ENCODE peak calls at places on chromosome 14, in ten cellular contexts. L, K, P, G, A, E, H, C, Y and S are unnamed samples.

GRCh38 chr14:22502007-22502406 is 87.0 kb downstream of the DAD1 start:
- DNase-seq in P (no peak), Y (no peak), H (no peak), C (no peak), A (peak), L (no peak), E (no peak), K (no peak), G (no peak), S (no peak)

GRCh38 chr14:51463461-51463860 is 188.2 kb upstream of the FRMD6 start:
- DNase-seq in G (no peak), P (no peak), C (no peak), K (no peak), A (no peak), L (no peak), Y (no peak), E (no peak), H (no peak), S (no peak)

GRCh38 chr14:59728294-59728693 is 142.3 kb downstream of the RTN1 start:
- DNase-seq in E (no peak), G (no peak), C (peak), H (no peak), Y (no peak), P (no peak), K (no peak), L (no peak), A (no peak), S (no peak)

GRCh38 chr14:22494486-22495135 is 94.4 kb downstream of the DAD1 start:
- DNase-seq in P (no peak), Y (no peak), E (no peak), K (no peak), L (no peak), G (no peak), A (no peak), C (no peak), H (no peak), S (no peak)

GRCh38 chr14:65258391-65258790 is 154.1 kb upstream of the FUT8 start:
- DNase-seq in A (no peak), L (no peak), G (no peak), C (no peak), E (no peak), K (no peak), H (no peak), Y (peak), P (peak), S (no peak)

GRCh38 chr14:59507063-59507751 is 22.9 kb downstream of the JKAMP start:
- DNase-seq in A (no peak), K (peak), E (peak), L (peak), H (no peak), C (peak), G (peak), Y (peak), P (peak), S (no peak)

GRCh38 chr14:47044841-47045240 is 393.3 kb upstream of the RPL10L start:
- DNase-seq in C (no peak), P (no peak), G (no peak), K (peak), A (no peak), Y (no peak), L (no peak), E (no peak), H (no peak), S (no peak)

GRCh38 chr14:51240804-51241380 is 845 bp downstream of the TMX1 start:
- DNase-seq in Y (no peak), P (no peak), C (no peak), L (no peak), H (no peak), K (no peak), A (no peak), G (no peak), E (no peak), S (no peak)

GRCh38 chr14:22375321-22375930 is 213.6 kb downstream of the DAD1 start:
- DNase-seq in L (no peak), G (peak), P (peak), E (peak), C (peak), Y (peak), K (no peak), A (no peak), H (no peak), S (no peak)

GRCh38 chr14:89013098-89013504 is 188.7 kb downstream of the TTC8 start:
- DNase-seq in C (no peak), Y (peak), A (no peak), K (peak), L (peak), P (peak), E (no peak), G (peak), H (no peak), S (no peak)

GRCh38 chr14:103574104-103574503 is 11.3 kb downstream of the COA8 start:
- DNase-seq in H (no peak), C (no peak), G (no peak), L (no peak), K (no peak), E (no peak), A (no peak), P (no peak), Y (no peak), S (no peak)

GRCh38 chr14:69711471-69712216 is 55.3 kb upstream of the SRSF5 start:
- DNase-seq in G (no peak), C (no peak), A (peak), L (peak), P (no peak), K (no peak), H (no peak), E (no peak), Y (no peak), S (no peak)

GRCh38 chr14:93811020-93811419 is 22.7 kb upstream of the PRIMA1 start:
- DNase-seq in A (no peak), H (no peak), P (no peak), Y (no peak), K (no peak), E (no peak), G (no peak), C (no peak), L (no peak), S (no peak)

GRCh38 chr14:51167587-51168219 is 72.3 kb upstream of the TMX1 start:
- DNase-seq in H (no peak), A (no peak), L (no peak), K (no peak), Y (no peak), E (peak), P (no peak), C (no peak), G (no peak), S (no peak)

GRCh38 chr14:75437201-75438143 is 9.7 kb downstream of the JDP2 start:
- DNase-seq in G (no peak), P (no peak), A (no peak), Y (no peak), C (no peak), L (no peak), E (no peak), H (no peak), K (no peak), S (no peak)

GRCh38 chr14:75022655-75023054 is 19.9 kb downstream of the EIF2B2 start:
- DNase-seq in C (peak), Y (peak), G (peak), L (no peak), A (no peak), K (no peak), P (peak), E (no peak), H (no peak), S (no peak)

GRCh38 chr14:41303506-41303905 is 303.2 kb upstream of the LRFN5 start:
- DNase-seq in L (no peak), Y (no peak), A (no peak), G (no peak), K (no peak), C (no peak), E (no peak), H (no peak), P (no peak), S (no peak)

GRCh38 chr14:104855532-104856090 is 9.5 kb upstream of the CEP170B start:
- DNase-seq in H (peak), C (peak), E (no peak), A (no peak), G (no peak), L (no peak), Y (no peak), K (no peak), P (no peak), S (peak)

GRCh38 chr14:95500772-95501401 is 15.6 kb downstream of the SYNE3 start:
- DNase-seq in A (no peak), C (no peak), E (peak), P (peak), L (no peak), H (no peak), G (no peak), Y (no peak), K (peak), S (no peak)

GRCh38 chr14:73771848-73772705 is 57.9 kb upstream of the PNMA1 start:
- DNase-seq in G (peak), Y (peak), H (no peak), A (no peak), L (peak), E (no peak), C (peak), K (peak), P (no peak), S (peak)
- TF ChIP-seq CTCF in G (no peak), Y (peak), H (no peak), A (no peak), L (no peak), E (no peak), C (no peak), K (no peak), P (no peak), S (no peak)

GRCh38 chr14:32059702-32060101 is 17.4 kb upstream of the ARHGAP5 start:
- DNase-seq in H (no peak), K (no peak), A (no peak), E (no peak), P (no peak), G (no peak), L (no peak), Y (no peak), C (no peak), S (no peak)
- TF ChIP-seq EP300 in H (no peak), K (no peak), A (no peak), E (no peak), P (no peak), G (no peak), L (no peak), Y (no peak), C (no peak), S (no peak)

GRCh38 chr14:77026166-77026929 is 2.2 kb downstream of the IRF2BPL start:
- DNase-seq in P (peak), E (no peak), K (peak), Y (no peak), H (no peak), C (peak), G (no peak), L (no peak), A (peak), S (peak)

GRCh38 chr14:77028384-77029246 is at the start of gene IRF2BPL:
- DNase-seq in H (peak), G (peak), A (peak), L (peak), Y (peak), C (peak), E (peak), K (peak), P (peak), S (peak)

GRCh38 chr14:77025744-77026165 is 2.8 kb downstream of the IRF2BPL start:
- DNase-seq in C (peak), H (no peak), E (no peak), A (no peak), G (no peak), Y (no peak), P (peak), K (no peak), L (no peak), S (peak)

GRCh38 chr14:77026930-77027537 is 1.5 kb downstream of the IRF2BPL start:
- DNase-seq in E (no peak), L (no peak), C (peak), H (no peak), Y (no peak), A (peak), P (peak), K (peak), G (peak), S (peak)

GRCh38 chr14:77027538-77028383 is 747 bp downstream of the IRF2BPL start:
- DNase-seq in L (peak), P (peak), C (peak), E (no peak), Y (no peak), K (peak), G (peak), A (peak), H (peak), S (peak)
- TF ChIP-seq CTCF in L (peak), P (no peak), C (peak), E (peak), Y (peak), K (no peak), G (no peak), A (no peak), H (no peak), S (no peak)

GRCh38 chr14:58488550-58488949 is 61.0 kb downstream of the KIAA0586 start:
- DNase-seq in P (no peak), L (no peak), H (no peak), C (no peak), K (no peak), Y (no peak), G (no peak), A (no peak), E (no peak), S (no peak)
- TF ChIP-seq EP300 in P (no peak), L (no peak), H (no peak), C (no peak), K (no peak), Y (no peak), G (no peak), A (no peak), E (no peak), S (no peak)

GRCh38 chr14:63727231-63727735 is 582 bp downstream of the SGPP1 start:
- DNase-seq in K (peak), G (peak), E (no peak), Y (no peak), L (peak), A (peak), C (peak), H (peak), P (peak), S (peak)

GRCh38 chr14:63726499-63726898 is 1.4 kb downstream of the SGPP1 start:
- DNase-seq in A (no peak), L (no peak), E (no peak), C (no peak), Y (peak), G (no peak), P (no peak), K (no peak), H (no peak), S (no peak)

GRCh38 chr14:63725786-63726185 is 2.1 kb downstream of the SGPP1 start:
- DNase-seq in H (no peak), P (no peak), G (no peak), C (peak), Y (no peak), K (no peak), E (no peak), A (no peak), L (no peak), S (no peak)

GRCh38 chr14:63730659-63731058 is 2.8 kb upstream of the SGPP1 start:
- DNase-seq in Y (no peak), C (no peak), L (no peak), H (no peak), E (no peak), P (no peak), A (no peak), K (no peak), G (no peak), S (no peak)

DNA sequence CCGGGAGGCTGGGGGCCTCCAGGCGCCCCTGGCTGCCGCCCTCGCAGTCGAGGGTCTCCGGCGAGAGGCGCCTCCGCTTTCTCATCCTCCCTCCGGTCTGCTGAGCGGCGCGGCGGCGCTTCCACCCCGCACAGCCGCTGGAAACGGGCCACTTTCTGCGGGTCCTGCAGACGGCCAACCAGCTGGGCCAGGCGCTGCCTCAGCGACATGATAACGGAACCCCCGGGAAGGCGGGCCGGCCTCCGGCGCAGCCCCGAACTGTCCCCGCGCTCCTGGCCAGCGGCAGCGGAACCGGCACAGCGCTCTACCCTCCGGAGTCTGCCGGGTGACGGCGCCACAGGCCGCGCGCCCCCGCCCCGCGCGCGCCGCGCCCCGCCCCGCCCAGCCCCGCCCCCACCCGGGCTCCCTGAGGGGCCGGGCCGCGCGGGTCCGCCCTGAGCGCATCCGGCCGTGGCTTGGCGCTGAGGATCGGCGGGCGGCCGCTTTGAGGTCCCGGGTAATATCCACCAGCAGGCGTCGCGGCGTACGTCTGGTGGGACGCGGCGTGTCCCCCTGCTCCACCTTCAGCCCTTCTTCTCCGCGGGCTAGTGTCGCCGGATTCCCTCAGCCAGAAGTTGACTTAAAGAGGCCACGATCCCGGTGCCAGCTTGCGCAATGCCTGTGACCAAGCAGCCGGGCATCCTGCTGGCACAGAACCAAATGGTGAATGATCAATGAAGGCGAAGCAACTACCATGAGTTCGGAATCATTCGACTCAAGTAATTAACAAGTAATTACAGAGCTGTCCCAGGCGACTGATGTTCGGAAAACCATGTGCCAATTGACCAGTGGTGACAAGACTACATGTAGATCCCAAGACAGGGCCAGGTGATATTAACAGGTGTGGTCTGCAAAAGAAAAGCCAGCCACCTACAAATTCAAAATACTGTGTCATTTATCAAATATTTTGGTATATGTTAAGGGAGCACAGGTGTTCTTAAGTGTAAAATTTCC is at the start of gene SGPP1:
- DNase-seq in G (peak), C (peak), A (peak), E (peak), Y (peak), P (peak), K (peak), H (peak), L (peak), S (peak)
- TF ChIP-seq CTCF in G (no peak), C (peak), A (peak), E (peak), Y (peak), P (peak), K (no peak), H (peak), L (peak), S (peak)

DNA sequence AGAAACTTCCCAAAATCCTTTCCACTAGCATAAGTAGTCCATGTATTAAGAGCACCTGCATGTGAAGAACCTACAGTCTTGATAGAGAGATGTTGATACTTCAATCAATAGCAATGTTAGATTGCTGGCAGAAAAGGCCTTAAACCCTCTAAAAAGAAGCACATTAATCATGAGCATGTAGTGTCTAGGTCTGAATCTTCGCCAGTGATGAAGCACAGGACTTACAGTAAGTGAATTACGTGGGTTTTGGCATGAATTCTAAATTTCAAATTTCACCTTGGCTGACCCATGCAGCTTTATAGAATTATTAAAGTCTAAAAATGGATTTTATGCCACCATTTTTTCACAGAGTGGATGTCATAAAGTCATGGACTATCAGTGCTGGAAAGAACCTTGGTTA is 791.6 kb upstream of the NOVA1 start:
- DNase-seq in L (no peak), P (no peak), Y (no peak), C (no peak), E (no peak), H (no peak), K (no peak), A (no peak), G (no peak), S (no peak)
- TF ChIP-seq EP300 in L (no peak), P (no peak), Y (no peak), C (peak), E (no peak), H (no peak), K (no peak), A (no peak), G (no peak), S (no peak)